ENCODE peak calls at places on chromosomes 16 and 17, in ten cellular contexts. E is heart left ventricle, S is A549, V is lower leg skin, B is testis, Y is body of pancreas, K is gastrocnemius medialis, D is Peyer's patch, T is spleen, J is tibial nerve. A is an unnamed sample.

GRCh38 chr17:44137891-44138709 is 3.6 kb upstream of the HROB start:
- DNase-seq in E (peak), S (peak), V (peak), B (peak), Y (peak), K (peak), D (peak), T (no peak), J (peak), A (peak)

GRCh38 chr16:11238272-11239202 is 17.5 kb downstream of the SOCS1 start:
- DNase-seq in E (no peak), S (no peak), V (no peak), B (no peak), Y (no peak), K (no peak), D (no peak), T (no peak), J (no peak), A (no peak)

GRCh38 chr17:49762148-49762941 is 1.6 kb downstream of the FAM117A start:
- DNase-seq in E (no peak), S (no peak), V (no peak), B (no peak), Y (no peak), K (no peak), D (no peak), T (no peak), J (no peak), A (no peak)

GRCh38 chr17:53619025-53619424 is 203.7 kb upstream of the KIF2B start:
- DNase-seq in E (no peak), S (no peak), V (no peak), B (no peak), Y (no peak), K (no peak), D (no peak), T (no peak), J (no peak), A (no peak)

GRCh38 chr17:46851029-46851741 is at the start of gene WNT9B:
- DNase-seq in E (no peak), S (peak), V (no peak), B (peak), Y (peak), K (no peak), D (no peak), T (no peak), J (no peak), A (no peak)

GRCh38 chr16:22849517-22849916 is 35.6 kb downstream of the HS3ST2 start:
- DNase-seq in E (no peak), S (no peak), V (no peak), B (no peak), Y (no peak), K (no peak), D (no peak), T (no peak), J (no peak), A (no peak)

GRCh38 chr16:85316321-85316919 is 204.1 kb upstream of the CIBAR2 start:
- DNase-seq in E (peak), S (peak), V (no peak), B (peak), Y (peak), K (peak), D (no peak), T (peak), J (no peak), A (no peak)

GRCh38 chr17:50266384-50267073 is 7.7 kb upstream of the TMEM92 start:
- DNase-seq in E (peak), S (peak), V (peak), B (peak), Y (peak), K (no peak), D (no peak), T (peak), J (peak), A (peak)

GRCh38 chr17:56131431-56131830 is 21.8 kb upstream of the ANKFN1 start:
- DNase-seq in E (no peak), S (no peak), V (no peak), B (no peak), Y (no peak), K (no peak), D (no peak), T (no peak), J (no peak), A (no peak)

GRCh38 chr17:56994009-56994792 is 16.3 kb downstream of the SCPEP1 start:
- DNase-seq in E (no peak), S (no peak), V (no peak), B (no peak), Y (no peak), K (no peak), D (no peak), T (no peak), J (no peak), A (no peak)

GRCh38 chr17:8234361-8235270 is 13.2 kb downstream of the CTC1 start:
- DNase-seq in E (no peak), S (no peak), V (no peak), B (no peak), Y (no peak), K (no peak), D (no peak), T (no peak), J (no peak), A (no peak)

GRCh38 chr16:27355610-27356009 is 41.8 kb downstream of the IL4R start:
- DNase-seq in E (peak), S (peak), V (peak), B (peak), Y (peak), K (peak), D (no peak), T (peak), J (peak), A (peak)

GRCh38 chr16:89599451-89599858 is 14.0 kb upstream of the DPEP1 start:
- DNase-seq in E (no peak), S (peak), V (no peak), B (no peak), Y (peak), K (no peak), D (no peak), T (no peak), J (no peak), A (no peak)

GRCh38 chr16:81633680-81634379 is 145.3 kb upstream of the PLCG2 start:
- DNase-seq in E (no peak), S (no peak), V (no peak), B (no peak), Y (no peak), K (no peak), D (no peak), T (no peak), J (no peak), A (no peak)

GRCh38 chr16:81633147-81633619 is 145.9 kb upstream of the PLCG2 start:
- DNase-seq in E (no peak), S (no peak), V (no peak), B (no peak), Y (no peak), K (no peak), D (no peak), T (no peak), J (no peak), A (no peak)

GRCh38 chr16:81630632-81631026 is 148.5 kb upstream of the PLCG2 start:
- DNase-seq in E (no peak), S (no peak), V (no peak), B (no peak), Y (no peak), K (no peak), D (no peak), T (no peak), J (no peak), A (no peak)

GRCh38 chr16:81634380-81635121 is 144.5 kb upstream of the PLCG2 start:
- DNase-seq in E (no peak), S (no peak), V (no peak), B (no peak), Y (no peak), K (no peak), D (no peak), T (no peak), J (no peak), A (no peak)

DNA sequence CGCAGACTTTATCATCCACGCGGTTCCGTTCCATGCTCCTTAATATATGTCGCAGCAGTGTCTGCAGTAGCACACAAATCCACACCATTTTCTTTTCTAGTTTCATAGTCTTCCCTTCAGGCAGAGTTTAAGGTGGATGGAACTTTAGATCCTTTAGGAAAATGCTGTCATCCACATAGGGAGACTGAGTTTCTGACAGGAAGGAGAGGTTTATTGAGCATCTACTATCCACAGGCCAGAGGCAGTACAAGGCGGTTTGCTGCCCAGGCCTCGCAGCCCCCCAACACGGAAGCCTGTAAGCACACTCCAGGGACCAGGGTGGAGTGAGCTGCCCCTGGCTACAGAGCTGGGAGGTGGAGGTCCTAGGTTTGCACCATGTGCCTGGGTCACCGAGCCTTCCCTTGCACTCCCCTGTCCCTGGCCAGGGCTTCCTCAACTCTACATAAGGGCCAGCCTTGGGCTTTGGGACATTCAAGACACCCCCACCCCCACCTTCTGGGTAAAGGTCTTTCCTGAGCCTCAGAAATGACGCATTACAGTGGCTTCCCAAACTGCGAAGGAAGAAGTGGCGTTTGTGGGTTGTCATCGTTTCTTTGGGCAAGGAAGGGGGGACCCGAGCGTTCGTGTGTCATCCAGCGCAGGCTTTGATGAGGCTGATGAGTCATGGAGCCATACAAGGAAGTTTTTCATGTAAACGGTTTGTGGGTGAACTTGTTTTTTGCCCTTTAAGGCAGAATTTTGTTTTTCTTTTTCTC is 146.5 kb upstream of the PLCG2 start:
- DNase-seq in E (no peak), S (peak), V (no peak), B (peak), Y (no peak), K (no peak), D (peak), T (peak), J (no peak), A (no peak)
- TF ChIP-seq POLR2A in E (no peak), S (no peak), V (no peak), B (no peak), Y (no peak), K (no peak), D (no peak), T (no peak), J (no peak), A (no peak)

DNA sequence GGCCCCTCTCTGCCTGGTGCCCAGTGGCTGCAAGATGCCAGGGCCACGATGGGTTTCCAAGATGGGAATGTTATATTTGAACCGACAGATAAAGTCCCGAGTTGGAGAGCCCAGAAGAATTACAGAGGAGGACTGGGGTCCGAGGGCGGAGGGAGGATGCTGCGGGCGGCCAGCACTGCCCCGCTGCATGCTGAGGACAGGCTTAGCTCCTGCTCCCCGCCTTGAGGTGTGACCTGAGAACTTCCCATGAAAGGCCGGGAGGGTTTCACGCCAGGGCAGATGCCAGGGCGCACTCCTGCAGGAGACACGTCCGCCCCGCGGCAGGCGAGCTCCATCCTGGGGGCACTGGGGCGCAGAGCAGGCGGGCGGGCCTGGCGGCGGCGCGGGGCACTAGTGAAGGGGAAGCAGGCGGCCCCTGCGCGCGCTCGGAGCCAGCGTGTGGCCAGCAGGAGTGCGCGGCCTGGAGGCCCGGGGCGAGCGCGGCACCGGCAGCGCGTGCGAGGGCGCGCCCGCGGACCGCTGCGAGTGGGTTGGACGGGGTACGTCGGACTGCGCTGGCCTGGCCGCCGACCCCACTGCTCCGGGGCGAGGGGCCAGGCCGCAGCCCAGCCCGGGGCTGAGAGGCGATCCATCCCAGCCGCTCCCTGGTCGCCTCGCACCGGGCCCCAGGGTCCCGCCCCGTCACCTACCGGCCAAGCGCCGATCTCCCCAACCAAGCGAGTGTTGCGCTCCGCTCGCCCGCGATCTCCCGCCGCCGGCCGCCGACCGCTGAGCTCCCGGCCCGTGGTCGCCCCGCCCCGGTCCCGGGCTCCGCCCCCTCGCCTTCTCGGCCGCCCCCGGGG is at the start of gene MAP3K14:
- DNase-seq in E (peak), S (peak), V (peak), B (peak), Y (peak), K (peak), D (peak), T (peak), J (no peak), A (peak)
- TF ChIP-seq CTCF in E (no peak), S (peak), V (no peak), B (peak), Y (no peak), K (peak), D (no peak), T (no peak), J (no peak), A (no peak)

GRCh38 chr16:25258856-25259179 is 1.2 kb upstream of the ZKSCAN2 start:
- DNase-seq in E (no peak), S (no peak), V (no peak), B (no peak), Y (no peak), K (no peak), D (no peak), T (no peak), J (no peak), A (no peak)

GRCh38 chr16:25256821-25257503 is 683 bp downstream of the ZKSCAN2 start:
- DNase-seq in E (no peak), S (peak), V (no peak), B (no peak), Y (peak), K (no peak), D (no peak), T (peak), J (no peak), A (no peak)

GRCh38 chr16:25257956-25258855 is 561 bp upstream of the ZKSCAN2 start:
- DNase-seq in E (peak), S (peak), V (peak), B (peak), Y (peak), K (peak), D (peak), T (peak), J (peak), A (peak)

GRCh38 chr16:25260416-25260815 is 2.8 kb upstream of the ZKSCAN2 start:
- DNase-seq in E (no peak), S (no peak), V (no peak), B (no peak), Y (no peak), K (no peak), D (no peak), T (no peak), J (no peak), A (no peak)

GRCh38 chr16:25257504-25257955 is at the start of gene ZKSCAN2:
- DNase-seq in E (peak), S (peak), V (peak), B (peak), Y (peak), K (peak), D (peak), T (peak), J (peak), A (peak)
- TF ChIP-seq POLR2A in E (peak), S (peak), V (no peak), B (no peak), Y (peak), K (peak), D (peak), T (peak), J (peak), A (no peak)

DNA sequence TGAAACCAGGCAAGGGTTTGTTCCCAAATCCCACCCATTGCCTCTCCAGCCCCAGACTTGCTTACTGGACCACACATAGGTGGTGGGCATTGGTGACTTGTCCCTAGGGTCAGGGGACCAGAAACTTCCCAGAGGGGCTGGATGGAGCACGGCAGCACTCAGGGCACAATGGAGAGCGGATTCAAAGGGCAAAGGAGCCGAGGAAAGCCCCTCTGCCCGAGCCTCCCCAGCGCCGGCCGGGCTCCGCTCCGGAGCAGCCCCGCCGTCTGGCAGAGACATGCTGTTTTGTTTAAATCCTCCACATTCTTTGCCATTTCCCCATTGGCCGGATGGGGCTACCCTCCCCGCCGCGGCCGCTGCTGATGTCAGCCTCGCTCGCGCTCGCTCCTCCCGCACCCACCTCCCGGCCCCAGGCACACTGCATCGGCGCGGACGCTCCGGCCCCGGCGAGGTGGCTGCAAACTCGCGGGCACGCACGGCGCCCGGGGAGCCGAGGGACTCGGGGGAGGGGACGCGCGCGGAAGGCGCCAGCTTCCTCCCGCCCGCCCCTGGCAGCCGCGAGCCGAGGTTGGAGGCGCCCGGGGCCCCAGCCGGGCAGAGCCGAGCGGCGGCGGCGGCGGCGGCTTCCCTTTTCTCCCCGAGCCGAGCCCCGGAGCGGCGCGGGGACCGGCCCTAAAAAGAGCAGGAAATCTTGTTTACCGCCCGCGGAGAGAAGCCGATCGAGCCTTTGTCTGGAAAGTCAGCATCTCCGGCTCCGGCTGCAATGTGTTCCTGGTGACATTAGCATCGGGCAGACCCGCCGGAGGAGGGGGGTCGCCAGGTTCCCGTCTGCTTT is at the start of gene PITPNC1:
- DNase-seq in E (peak), S (peak), V (peak), B (peak), Y (peak), K (peak), D (peak), T (peak), J (peak), A (peak)
- TF ChIP-seq CTCF in E (no peak), S (peak), V (no peak), B (peak), Y (no peak), K (no peak), D (peak), T (peak), J (no peak), A (no peak)

GRCh38 chr17:75646626-75646968 is 13.4 kb downstream of the SMIM5 start:
- DNase-seq in E (no peak), S (no peak), V (no peak), B (no peak), Y (no peak), K (no peak), D (no peak), T (no peak), J (no peak), A (no peak)

GRCh38 chr17:75647061-75647460 is 13.8 kb downstream of the SMIM5 start:
- DNase-seq in E (no peak), S (no peak), V (no peak), B (no peak), Y (no peak), K (no peak), D (no peak), T (peak), J (no peak), A (peak)

GRCh38 chr17:75643033-75644017 is 10.1 kb downstream of the SMIM5 start:
- DNase-seq in E (no peak), S (no peak), V (no peak), B (no peak), Y (peak), K (no peak), D (no peak), T (peak), J (no peak), A (no peak)

GRCh38 chr17:75645889-75646625 is 12.8 kb downstream of the SMIM5 start:
- DNase-seq in E (no peak), S (peak), V (no peak), B (no peak), Y (peak), K (no peak), D (no peak), T (peak), J (no peak), A (peak)

GRCh38 chr17:75645501-75645888 is 12.3 kb downstream of the SMIM5 start:
- DNase-seq in E (no peak), S (peak), V (no peak), B (no peak), Y (peak), K (no peak), D (no peak), T (peak), J (no peak), A (peak)
- TF ChIP-seq POLR2A in E (no peak), S (no peak), V (no peak), B (no peak), Y (no peak), K (no peak), D (no peak), T (no peak), J (no peak), A (no peak)

GRCh38 chr16:3812469-3813172 is 67.9 kb downstream of the CREBBP start:
- DNase-seq in E (no peak), S (no peak), V (no peak), B (no peak), Y (no peak), K (no peak), D (no peak), T (no peak), J (no peak), A (no peak)
- TF ChIP-seq CTCF in E (no peak), S (no peak), V (no peak), B (no peak), Y (no peak), K (no peak), D (no peak), T (no peak), J (no peak), A (no peak)

DNA sequence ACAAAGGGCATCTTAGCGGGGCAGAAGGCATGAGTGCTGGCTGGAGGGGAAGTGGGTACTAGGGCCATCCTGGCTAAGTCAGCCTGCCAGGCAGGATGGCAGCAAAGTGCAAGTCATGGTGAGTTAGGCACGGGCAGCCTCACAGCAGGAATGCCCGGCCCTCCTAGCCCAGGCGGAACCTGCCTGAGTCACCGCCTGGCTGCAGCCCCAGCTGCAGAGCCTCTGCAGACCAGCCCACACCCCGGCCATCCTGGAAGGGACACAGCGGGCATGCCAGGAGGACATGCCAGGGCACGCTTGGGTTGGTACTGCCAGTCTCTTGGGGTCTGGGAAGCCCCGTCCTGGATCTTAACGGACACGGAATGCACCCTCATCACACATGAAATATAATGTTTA is 4.9 kb upstream of the ALDH3A1 start:
- DNase-seq in E (peak), S (peak), V (peak), B (no peak), Y (peak), K (peak), D (no peak), T (peak), J (no peak), A (peak)
- TF ChIP-seq POLR2A in E (no peak), S (peak), V (no peak), B (no peak), Y (no peak), K (peak), D (peak), T (no peak), J (no peak), A (no peak)